ENCODE peak calls at places on chromosomes 12 and 14, in five cellular contexts. N, R, Y, V and U are unnamed samples.
A peak's percentile ranks its signal among the peaks of the same experiment; 100 is the strongest.

GRCh38 chr12:130787445-130788410 is 51.3 kb downstream of the STX2 start:
- DNase-seq in N (no peak), R (no peak), Y (peak; percentile 3), V (no peak), U (no peak)

GRCh38 chr12:76190249-76190648 is 105.8 kb upstream of the NAP1L1 start:
- DNase-seq in N (no peak), R (no peak), Y (no peak), V (no peak), U (no peak)

GRCh38 chr14:22846811-22847307 is 10.5 kb downstream of the MMP14 start:
- DNase-seq in N (no peak), R (no peak), Y (no peak), V (peak; percentile 83), U (no peak)

GRCh38 chr12:104387190-104387589 is 69.6 kb upstream of the CHST11 start:
- DNase-seq in N (no peak), R (no peak), Y (no peak), V (peak; percentile 57), U (no peak)

GRCh38 chr14:64476438-64476837 is 11.1 kb downstream of the AKAP5 start:
- DNase-seq in N (no peak), R (no peak), Y (no peak), V (no peak), U (no peak)

GRCh38 chr14:97388408-97388807 is 591.2 kb downstream of the VRK1 start:
- DNase-seq in N (no peak), R (no peak), Y (no peak), V (no peak), U (no peak)

GRCh38 chr14:75967866-75968265 is 13.9 kb downstream of the TGFB3 start:
- DNase-seq in N (no peak), R (no peak), Y (no peak), V (peak; percentile 52), U (no peak)

GRCh38 chr14:23186913-23187654 is 3.6 kb upstream of the SLC7A8 start:
- DNase-seq in N (peak; percentile 48), R (peak; percentile 74), Y (peak; percentile 26), V (no peak), U (peak; percentile 46)

GRCh38 chr12:47725091-47725772 is at the start of gene ENDOU:
- DNase-seq in N (no peak), R (no peak), Y (no peak), V (peak; percentile 82), U (no peak)

GRCh38 chr14:71728386-71728785 is 203.8 kb upstream of the RGS6 start:
- DNase-seq in N (no peak), R (no peak), Y (no peak), V (no peak), U (no peak)

GRCh38 chr12:106248849-106249371 is 1.1 kb upstream of the CKAP4 start:
- DNase-seq in N (peak; percentile 19), R (no peak), Y (no peak), V (no peak), U (no peak)

GRCh38 chr12:50017047-50017446 is 8.2 kb downstream of the RACGAP1 start:
- DNase-seq in N (peak; percentile 47), R (no peak), Y (peak; percentile 66), V (peak; percentile 87), U (peak; percentile 51)

GRCh38 chr14:95046711-95047681 is 110.3 kb downstream of the DICER1 start:
- DNase-seq in N (peak; percentile 54), R (no peak), Y (no peak), V (peak; percentile 84), U (peak; percentile 24)

GRCh38 chr12:124475295-124476010 is 92.0 kb downstream of the NCOR2 start:
- DNase-seq in N (no peak), R (no peak), Y (no peak), V (no peak), U (no peak)

GRCh38 chr14:24941719-24942118 is 108.2 kb downstream of the STXBP6 start:
- DNase-seq in N (peak; percentile 68), R (no peak), Y (no peak), V (no peak), U (peak; percentile 66)

GRCh38 chr12:2629051-2629450 is 165.7 kb upstream of the FKBP4 start:
- DNase-seq in N (no peak), R (no peak), Y (no peak), V (no peak), U (no peak)

GRCh38 chr12:122064034-122064777 is 14.3 kb upstream of the MLXIP start:
- DNase-seq in N (peak; percentile 88), R (peak; percentile 98), Y (peak; percentile 88), V (peak; percentile 91), U (peak; percentile 64)

GRCh38 chr12:3888654-3889053 is 15.5 kb upstream of the PARP11 start:
- DNase-seq in N (no peak), R (no peak), Y (no peak), V (no peak), U (no peak)

DNA sequence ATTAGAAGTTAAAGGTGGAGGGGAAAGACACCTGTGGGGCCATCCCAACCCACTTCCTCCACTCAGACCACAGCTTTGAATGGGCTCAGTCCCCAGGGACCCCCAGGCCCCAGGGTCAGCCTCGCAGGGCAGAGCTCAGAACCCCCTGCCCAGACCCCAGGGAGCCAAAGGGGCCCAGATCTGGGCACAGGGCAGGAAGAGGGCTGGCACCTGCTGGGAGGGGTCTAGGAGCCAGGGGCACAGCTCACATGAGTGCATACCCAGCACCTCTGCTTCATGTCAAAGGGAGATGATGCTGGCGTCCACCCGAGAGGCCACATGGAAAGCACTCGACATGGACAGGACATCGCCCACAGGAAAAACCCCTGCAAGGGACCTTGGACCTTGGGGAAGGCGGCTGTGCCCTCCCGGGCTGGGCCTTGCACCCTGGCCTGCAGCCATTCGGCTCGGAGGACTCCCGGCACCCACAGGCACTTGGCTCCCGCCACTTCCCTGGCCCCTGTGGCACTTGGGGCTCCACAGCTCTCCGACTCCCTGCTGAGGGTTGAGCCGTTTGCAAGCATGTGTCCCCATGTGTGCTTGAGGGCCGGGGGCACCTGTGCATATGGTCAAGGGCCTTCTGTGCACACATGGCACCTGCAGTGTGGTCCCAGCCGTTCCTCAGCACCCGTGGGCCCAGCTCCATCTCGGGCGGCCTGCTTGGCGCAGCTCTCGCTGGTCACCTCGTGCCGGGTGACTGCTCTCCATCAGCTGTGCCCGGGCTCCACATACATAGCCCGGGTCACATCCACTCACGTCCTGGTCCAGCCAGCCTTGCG is 7.8 kb upstream of the AMN start:
- DNase-seq in N (no peak), R (no peak), Y (no peak), V (peak; percentile 82), U (no peak)
- TF ChIP-seq POLR2A in N (no peak), R (no peak), Y (no peak), V (no peak), U (no peak)

GRCh38 chr14:60650382-60650961 is 1.2 kb upstream of the SIX1 start:
- DNase-seq in N (no peak), R (no peak), Y (no peak), V (no peak), U (no peak)

GRCh38 chr14:60649815-60650381 is 621 bp upstream of the SIX1 start:
- DNase-seq in N (no peak), R (peak; percentile 37), Y (no peak), V (no peak), U (no peak)

GRCh38 chr14:60648169-60648933 is 926 bp downstream of the SIX1 start:
- DNase-seq in N (no peak), R (peak; percentile 41), Y (no peak), V (no peak), U (no peak)

GRCh38 chr14:60647837-60648168 is 1.5 kb downstream of the SIX1 start:
- DNase-seq in N (no peak), R (no peak), Y (no peak), V (no peak), U (no peak)

GRCh38 chr14:60648934-60649814 is at the start of gene SIX1:
- DNase-seq in N (peak; percentile 48), R (peak; percentile 93), Y (peak; percentile 57), V (peak; percentile 89), U (peak; percentile 75)
- TF ChIP-seq POLR2A in N (no peak), R (peak; percentile 94), Y (no peak), V (no peak), U (no peak)

GRCh38 chr14:101899263-101899662 is 65.1 kb upstream of the DYNC1H1 start:
- DNase-seq in N (no peak), R (no peak), Y (no peak), V (no peak), U (no peak)
- TF ChIP-seq POLR2A in N (no peak), R (no peak), Y (no peak), V (no peak), U (no peak)

GRCh38 chr14:103535081-103535890 is 6.3 kb downstream of the TRMT61A start:
- DNase-seq in N (no peak), R (no peak), Y (no peak), V (no peak), U (no peak)
- TF ChIP-seq POLR2A in N (no peak), R (no peak), Y (no peak), V (no peak), U (no peak)

DNA sequence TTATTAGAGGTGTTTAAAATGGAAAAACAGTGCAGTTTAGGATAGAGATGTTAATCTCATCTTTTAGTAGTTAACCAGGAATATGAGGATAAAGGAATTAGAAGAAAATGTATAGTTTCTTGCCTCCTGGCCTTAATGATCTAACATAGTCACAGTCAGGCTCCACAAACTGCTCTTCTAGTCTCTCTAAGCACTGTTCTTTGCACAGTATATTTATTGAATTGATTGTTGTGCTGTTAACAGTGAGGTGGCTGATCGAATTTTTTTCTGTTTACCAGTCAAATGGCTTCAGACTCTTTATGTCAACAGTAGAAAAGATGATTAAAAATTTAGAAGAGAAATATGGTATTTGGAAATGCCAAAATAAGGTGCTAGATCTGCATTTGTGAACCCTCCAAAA is 37.8 kb downstream of the ATF7IP start:
- DNase-seq in N (no peak), R (no peak), Y (no peak), V (no peak), U (no peak)
- TF ChIP-seq POLR2A in N (no peak), R (no peak), Y (no peak), V (no peak), U (no peak)

DNA sequence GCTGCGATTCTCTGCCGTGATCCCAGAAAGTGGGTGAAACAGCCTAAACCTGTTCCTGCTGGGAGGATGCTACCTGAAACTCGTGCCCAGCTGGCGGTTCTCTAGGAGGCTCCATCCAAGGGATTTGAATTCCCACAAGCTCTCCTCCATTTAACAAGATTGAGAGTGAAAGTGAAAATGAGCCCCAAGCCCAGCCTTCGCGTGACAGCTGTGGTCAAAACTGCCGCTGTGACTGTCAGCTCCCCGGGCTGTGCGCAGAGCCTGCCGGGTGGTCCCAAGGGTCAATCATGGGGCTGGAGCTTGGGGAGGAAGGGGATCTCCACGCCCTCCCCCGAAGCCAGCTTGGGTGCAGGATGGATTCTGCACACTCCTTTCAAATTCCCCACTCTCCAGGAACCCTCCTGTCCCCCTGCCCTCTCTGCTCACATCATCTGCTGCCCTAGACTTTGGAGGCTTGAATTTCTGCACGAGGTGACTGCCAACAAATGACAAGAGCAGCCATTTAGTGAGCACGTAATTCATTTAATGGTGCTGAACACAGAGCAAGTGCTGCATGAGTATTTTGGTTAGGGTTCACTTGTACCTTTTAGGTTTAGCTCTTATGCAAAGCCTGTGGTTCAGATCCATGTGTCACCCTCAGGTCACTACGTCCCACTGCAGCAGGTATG is 5.3 kb downstream of the ASB2 start:
- DNase-seq in N (peak; percentile 61), R (no peak), Y (no peak), V (no peak), U (peak; percentile 50)
- TF ChIP-seq POLR2A in N (no peak), R (no peak), Y (no peak), V (no peak), U (no peak)